ENCODE peak calls at places on chromosomes 4 and X, in six cellular contexts. K is neuronal stem cell; F is left ventricle myocardium inferior; A is IMR-90; P is pancreas; L is CD4-positive, CD25-positive, alpha-beta regulatory T cell. J is an unnamed sample.

GRCh38 chrX:13341491-13342101 is 21.7 kb upstream of the ATXN3L start:
- DNase-seq in K (no peak), F (no peak), A (peak; percentile 47), P (no peak), L (no peak), J (no peak)

GRCh38 chrX:13367950-13368349 is 48.1 kb upstream of the ATXN3L start:
- DNase-seq in K (no peak), F (no peak), A (no peak), P (no peak), L (no peak), J (no peak)

GRCh38 chr4:145956288-145956890 is 17.8 kb upstream of the ZNF827 start:
- DNase-seq in K (peak; percentile 38), F (no peak), A (peak; percentile 40), P (peak; percentile 12), L (no peak), J (peak; percentile 59)

GRCh38 chr4:96154676-96155075 is 314.8 kb downstream of the PDHA2 start:
- DNase-seq in K (no peak), F (no peak), A (no peak), P (no peak), L (no peak), J (no peak)

GRCh38 chrX:109847257-109848187 is 114.5 kb upstream of the ACSL4 start:
- DNase-seq in K (no peak), F (no peak), A (peak; percentile 90), P (no peak), L (no peak), J (no peak)

GRCh38 chr4:23333946-23334878 is 555.6 kb downstream of the PPARGC1A start:
- DNase-seq in K (no peak), F (no peak), A (peak; percentile 71), P (no peak), L (peak; percentile 6), J (peak; percentile 9)

GRCh38 chr4:169272265-169272886 is 1.6 kb upstream of the SH3RF1 start:
- DNase-seq in K (no peak), F (no peak), A (peak; percentile 84), P (no peak), L (no peak), J (peak; percentile 50)

GRCh38 chrX:110588853-110589252 is 206.8 kb downstream of the CHRDL1 start:
- DNase-seq in K (no peak), F (no peak), A (no peak), P (peak; percentile 3), L (no peak), J (no peak)

GRCh38 chr4:80017125-80017854 is 55.7 kb downstream of the ANTXR2 start:
- DNase-seq in K (no peak), F (no peak), A (peak; percentile 96), P (no peak), L (no peak), J (peak; percentile 85)

GRCh38 chr4:165560941-165561340 is 182.1 kb downstream of the CPE start:
- DNase-seq in K (no peak), F (no peak), A (no peak), P (no peak), L (no peak), J (no peak)

GRCh38 chr4:27463816-27464215 is 603.2 kb downstream of the STIM2 start:
- DNase-seq in K (no peak), F (no peak), A (peak; percentile 0), P (no peak), L (no peak), J (no peak)

GRCh38 chr4:143395054-143395453 is 58.4 kb downstream of the GAB1 start:
- DNase-seq in K (no peak), F (no peak), A (no peak), P (no peak), L (no peak), J (no peak)

GRCh38 chrX:71131510-71131909 is 13.1 kb downstream of the MED12 start:
- DNase-seq in K (no peak), F (no peak), A (no peak), P (no peak), L (no peak), J (no peak)

GRCh38 chr4:179145746-179146530 is 1703.7 kb upstream of the AGA start:
- DNase-seq in K (no peak), F (no peak), A (peak; percentile 47), P (no peak), L (no peak), J (no peak)

DNA sequence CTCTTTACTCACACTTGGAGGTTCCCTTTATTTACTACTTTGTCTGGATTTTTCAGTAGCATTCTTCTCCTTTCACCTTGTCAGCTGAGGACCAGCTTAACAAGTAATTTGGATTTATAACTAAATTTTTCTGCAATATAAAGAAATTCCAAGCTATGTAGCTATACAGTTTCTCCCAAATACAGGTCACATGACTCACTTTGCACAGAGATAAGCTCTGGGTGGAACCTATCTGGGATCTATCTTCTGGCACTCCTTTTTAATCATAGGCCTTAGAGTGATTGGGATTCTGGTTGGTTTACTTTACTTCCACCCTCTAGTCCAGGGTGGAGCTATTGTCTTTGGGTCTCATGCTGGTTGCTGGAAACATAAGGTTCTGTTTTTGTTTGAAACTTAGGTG is 34.9 kb upstream of the STK26 start:
- DNase-seq in K (no peak), F (no peak), A (no peak), P (no peak), L (no peak), J (no peak)
- H3K27ac ChIP-seq in K (no peak overlapping the region), F (no peak overlapping the region), A (no peak overlapping the region), P (no peak overlapping the region), L (no peak overlapping the region), J (no peak overlapping the region)

DNA sequence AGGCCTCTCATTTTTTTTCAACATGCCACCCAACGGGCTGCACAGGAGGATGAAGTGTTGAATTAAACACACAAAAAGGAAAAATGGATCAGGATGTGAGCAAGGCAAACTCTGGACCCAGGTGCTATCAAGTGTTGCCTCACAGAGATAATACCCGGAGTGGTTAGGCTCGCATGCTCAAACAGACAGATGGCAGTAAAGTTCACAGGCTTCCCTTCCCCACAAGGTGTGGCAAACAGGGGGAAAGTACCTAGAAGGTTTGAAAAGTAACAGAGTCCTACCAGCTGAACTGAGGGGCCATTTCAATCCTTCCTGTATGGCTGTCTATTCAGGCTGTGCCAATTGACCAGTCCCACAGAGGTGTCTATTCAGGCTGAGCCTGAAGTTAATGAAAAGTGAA is 123.9 kb upstream of the GC start:
- DNase-seq in K (no peak), F (no peak), A (no peak), P (no peak), L (no peak), J (no peak)
- H3K9me3 ChIP-seq in K (no peaks in the 10 kb centered on the region), F (peaks cover 18% of the 10 kb centered on the region), A (no peaks in the 10 kb centered on the region), P (no peaks in the 10 kb centered on the region), L (no peaks in the 10 kb centered on the region), J (peaks cover 3% of the 10 kb centered on the region)

DNA sequence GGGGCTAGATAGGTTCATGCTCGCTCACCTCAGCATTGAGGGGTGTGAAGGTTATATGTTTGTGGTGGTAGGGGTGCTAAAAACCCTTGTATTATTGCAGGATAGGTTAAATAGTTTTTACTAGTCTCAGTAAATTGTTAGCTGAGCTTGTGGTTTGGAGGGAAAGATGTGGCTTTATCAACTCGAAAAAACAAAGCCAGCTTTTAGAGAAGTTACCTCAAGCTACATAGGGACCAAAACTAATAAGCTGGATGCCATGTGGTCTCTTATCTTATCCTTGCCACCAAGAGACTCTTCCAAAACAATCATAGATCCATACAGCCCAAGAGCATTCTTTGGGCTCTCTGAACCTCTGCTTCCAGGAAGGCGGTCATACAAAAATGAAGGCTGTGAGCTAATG is 29.2 kb downstream of the MSN start:
- DNase-seq in K (no peak), F (no peak), A (no peak), P (no peak), L (no peak), J (no peak)
- H3K27ac ChIP-seq in K (no peak overlapping the region), F (peak overlapping the region; percentile 76), A (no peak overlapping the region), P (peak overlapping the region; percentile 48), L (peak overlapping the region; percentile 82), J (no peak overlapping the region)

GRCh38 chr4:88119951-88120350 is 38.5 kb downstream of the ABCG2 start:
- DNase-seq in K (no peak), F (no peak), A (no peak), P (no peak), L (no peak), J (no peak)
- H3K9me3 ChIP-seq in K (peaks cover 7% of the 10 kb centered on the region), F (peaks cover 22% of the 10 kb centered on the region), A (peaks cover 10% of the 10 kb centered on the region), P (no peaks in the 10 kb centered on the region), L (peaks cover 16% of the 10 kb centered on the region), J (no peaks in the 10 kb centered on the region)

DNA sequence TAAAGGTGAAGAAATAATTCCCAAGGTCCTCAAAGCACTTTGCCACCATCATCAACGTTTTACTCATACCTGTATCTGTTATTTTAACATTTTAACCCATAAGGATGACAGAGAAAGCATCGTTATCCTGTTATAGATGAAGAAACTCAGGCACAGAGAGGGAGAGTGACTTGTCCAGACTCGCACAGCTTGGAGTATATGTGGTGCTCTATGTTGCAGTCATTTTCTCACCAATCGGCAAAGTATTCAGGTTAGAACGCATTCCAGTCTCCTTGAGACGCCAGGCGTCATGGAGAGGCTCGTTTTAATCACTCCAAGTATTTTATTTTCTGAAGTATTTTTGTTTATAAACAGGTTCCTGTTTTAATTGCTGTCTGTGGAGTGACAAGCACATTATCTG is 73.5 kb downstream of the IRF2 start:
- DNase-seq in K (no peak), F (no peak), A (no peak), P (no peak), L (no peak), J (no peak)
- H3K27ac ChIP-seq in K (peak overlapping the region; percentile 62), F (peak overlapping the region; percentile 93), A (peak overlapping the region; percentile 86), P (no peak overlapping the region), L (no peak overlapping the region), J (no peak overlapping the region)